ENCODE peak calls at places on chromosomes 3 and 15, in eight cellular contexts. One of them, this sample, is unnamed.

GRCh38 chr15:75916978-75917377 is 13.3 kb downstream of the FBXO22 start:
- DNase-seq in endothelial cell of umbilical vein: no peak
- DNase-seq in mammary epithelial cell: no peak
- DNase-seq in hepatocyte: no peak
- DNase-seq in neural progenitor cell: no peak
- DNase-seq in PC-3: no peak
- DNase-seq in HCT116: no peak
- DNase-seq in astrocyte: no peak
- DNase-seq in this sample: no peak

GRCh38 chr3:142649996-142650693 is 54.0 kb downstream of the PLS1 start:
- DNase-seq in endothelial cell of umbilical vein: no peak
- DNase-seq in mammary epithelial cell: no peak
- DNase-seq in hepatocyte: no peak
- DNase-seq in neural progenitor cell: no peak
- DNase-seq in PC-3: no peak
- DNase-seq in HCT116: no peak
- DNase-seq in astrocyte: peak
- DNase-seq in this sample: no peak

GRCh38 chr3:86995537-86995936 is 4.6 kb upstream of the VGLL3 start:
- DNase-seq in endothelial cell of umbilical vein: no peak
- DNase-seq in mammary epithelial cell: peak
- DNase-seq in hepatocyte: no peak
- DNase-seq in neural progenitor cell: no peak
- DNase-seq in PC-3: peak
- DNase-seq in HCT116: peak
- DNase-seq in astrocyte: peak
- DNase-seq in this sample: peak

GRCh38 chr15:73794501-73795133 is 41.5 kb upstream of the INSYN1 start:
- DNase-seq in endothelial cell of umbilical vein: no peak
- DNase-seq in mammary epithelial cell: peak
- DNase-seq in hepatocyte: no peak
- DNase-seq in neural progenitor cell: no peak
- DNase-seq in PC-3: peak
- DNase-seq in HCT116: peak
- DNase-seq in astrocyte: peak
- DNase-seq in this sample: peak

GRCh38 chr15:25418202-25418601 is 20.6 kb downstream of the UBE3A start:
- DNase-seq in endothelial cell of umbilical vein: no peak
- DNase-seq in mammary epithelial cell: no peak
- DNase-seq in hepatocyte: no peak
- DNase-seq in neural progenitor cell: no peak
- DNase-seq in PC-3: no peak
- DNase-seq in HCT116: no peak
- DNase-seq in astrocyte: no peak
- DNase-seq in this sample: no peak

GRCh38 chr15:34837246-34838016 is 42.1 kb upstream of the ACTC1 start:
- DNase-seq in endothelial cell of umbilical vein: peak
- DNase-seq in mammary epithelial cell: peak
- DNase-seq in hepatocyte: peak
- DNase-seq in neural progenitor cell: no peak
- DNase-seq in PC-3: peak
- DNase-seq in HCT116: no peak
- DNase-seq in astrocyte: peak
- DNase-seq in this sample: peak

GRCh38 chr15:59997070-59997701 is 6.9 kb upstream of the FOXB1 start:
- DNase-seq in endothelial cell of umbilical vein: no peak
- DNase-seq in mammary epithelial cell: peak
- DNase-seq in hepatocyte: no peak
- DNase-seq in neural progenitor cell: peak
- DNase-seq in PC-3: peak
- DNase-seq in HCT116: no peak
- DNase-seq in astrocyte: no peak
- DNase-seq in this sample: no peak

GRCh38 chr3:133857767-133858166 is 37.9 kb downstream of the RAB6B start:
- DNase-seq in endothelial cell of umbilical vein: no peak
- DNase-seq in mammary epithelial cell: no peak
- DNase-seq in hepatocyte: no peak
- DNase-seq in neural progenitor cell: no peak
- DNase-seq in PC-3: no peak
- DNase-seq in HCT116: no peak
- DNase-seq in astrocyte: no peak
- DNase-seq in this sample: no peak

GRCh38 chr15:41821831-41822230 is 6.1 kb upstream of the JMJD7 start:
- DNase-seq in endothelial cell of umbilical vein: no peak
- DNase-seq in mammary epithelial cell: no peak
- DNase-seq in hepatocyte: no peak
- DNase-seq in neural progenitor cell: no peak
- DNase-seq in PC-3: no peak
- DNase-seq in HCT116: no peak
- DNase-seq in astrocyte: no peak
- DNase-seq in this sample: no peak

GRCh38 chr15:31571676-31572075 is 245.0 kb downstream of the KLF13 start:
- DNase-seq in endothelial cell of umbilical vein: no peak
- DNase-seq in mammary epithelial cell: no peak
- DNase-seq in hepatocyte: no peak
- DNase-seq in neural progenitor cell: no peak
- DNase-seq in PC-3: peak
- DNase-seq in HCT116: no peak
- DNase-seq in astrocyte: no peak
- DNase-seq in this sample: peak

GRCh38 chr3:55481067-55481917 is 5.8 kb downstream of the WNT5A start:
- DNase-seq in endothelial cell of umbilical vein: no peak
- DNase-seq in mammary epithelial cell: no peak
- DNase-seq in hepatocyte: peak
- DNase-seq in neural progenitor cell: peak
- DNase-seq in PC-3: peak
- DNase-seq in HCT116: no peak
- DNase-seq in astrocyte: peak
- DNase-seq in this sample: peak

GRCh38 chr15:49815937-49816336 is 195.1 kb downstream of the DTWD1 start:
- DNase-seq in endothelial cell of umbilical vein: no peak
- DNase-seq in mammary epithelial cell: peak
- DNase-seq in hepatocyte: peak
- DNase-seq in neural progenitor cell: no peak
- DNase-seq in PC-3: no peak
- DNase-seq in HCT116: no peak
- DNase-seq in astrocyte: peak
- DNase-seq in this sample: peak

GRCh38 chr3:72383896-72384295 is 464.3 kb downstream of the SHQ1 start:
- DNase-seq in endothelial cell of umbilical vein: no peak
- DNase-seq in mammary epithelial cell: peak
- DNase-seq in hepatocyte: no peak
- DNase-seq in neural progenitor cell: no peak
- DNase-seq in PC-3: no peak
- DNase-seq in HCT116: no peak
- DNase-seq in astrocyte: no peak
- DNase-seq in this sample: no peak

GRCh38 chr15:31339558-31339895 is 12.9 kb downstream of the KLF13 start:
- DNase-seq in endothelial cell of umbilical vein: no peak
- DNase-seq in mammary epithelial cell: peak
- DNase-seq in hepatocyte: no peak
- DNase-seq in neural progenitor cell: no peak
- DNase-seq in PC-3: no peak
- DNase-seq in HCT116: no peak
- DNase-seq in astrocyte: no peak
- DNase-seq in this sample: no peak

GRCh38 chr3:169952045-169952444 is 14.6 kb upstream of the SEC62 start:
- DNase-seq in endothelial cell of umbilical vein: no peak
- DNase-seq in mammary epithelial cell: no peak
- DNase-seq in hepatocyte: no peak
- DNase-seq in neural progenitor cell: no peak
- DNase-seq in PC-3: no peak
- DNase-seq in HCT116: no peak
- DNase-seq in astrocyte: no peak
- DNase-seq in this sample: no peak

GRCh38 chr3:60086811-60087210 is 1037.0 kb upstream of the CFAP20DC start:
- DNase-seq in endothelial cell of umbilical vein: no peak
- DNase-seq in mammary epithelial cell: peak
- DNase-seq in hepatocyte: no peak
- DNase-seq in neural progenitor cell: no peak
- DNase-seq in PC-3: peak
- DNase-seq in HCT116: peak
- DNase-seq in astrocyte: peak
- DNase-seq in this sample: peak

GRCh38 chr3:13582366-13583250 is 33.7 kb downstream of the FBLN2 start:
- DNase-seq in endothelial cell of umbilical vein: no peak
- DNase-seq in mammary epithelial cell: no peak
- DNase-seq in hepatocyte: no peak
- DNase-seq in neural progenitor cell: no peak
- DNase-seq in PC-3: no peak
- DNase-seq in HCT116: no peak
- DNase-seq in astrocyte: no peak
- DNase-seq in this sample: no peak

GRCh38 chr3:13581485-13582365 is 32.8 kb downstream of the FBLN2 start:
- DNase-seq in endothelial cell of umbilical vein: no peak
- DNase-seq in mammary epithelial cell: no peak
- DNase-seq in hepatocyte: no peak
- DNase-seq in neural progenitor cell: no peak
- DNase-seq in PC-3: no peak
- DNase-seq in HCT116: no peak
- DNase-seq in astrocyte: peak
- DNase-seq in this sample: peak

GRCh38 chr3:13584901-13585300 is 36.0 kb downstream of the FBLN2 start:
- DNase-seq in endothelial cell of umbilical vein: no peak
- DNase-seq in mammary epithelial cell: no peak
- DNase-seq in hepatocyte: no peak
- DNase-seq in neural progenitor cell: no peak
- DNase-seq in PC-3: no peak
- DNase-seq in HCT116: no peak
- DNase-seq in astrocyte: no peak
- DNase-seq in this sample: no peak

GRCh38 chr3:13583251-13584180 is 34.6 kb downstream of the FBLN2 start:
- DNase-seq in endothelial cell of umbilical vein: no peak
- DNase-seq in mammary epithelial cell: no peak
- DNase-seq in hepatocyte: no peak
- DNase-seq in neural progenitor cell: no peak
- DNase-seq in PC-3: no peak
- DNase-seq in HCT116: no peak
- DNase-seq in astrocyte: no peak
- DNase-seq in this sample: no peak

DNA sequence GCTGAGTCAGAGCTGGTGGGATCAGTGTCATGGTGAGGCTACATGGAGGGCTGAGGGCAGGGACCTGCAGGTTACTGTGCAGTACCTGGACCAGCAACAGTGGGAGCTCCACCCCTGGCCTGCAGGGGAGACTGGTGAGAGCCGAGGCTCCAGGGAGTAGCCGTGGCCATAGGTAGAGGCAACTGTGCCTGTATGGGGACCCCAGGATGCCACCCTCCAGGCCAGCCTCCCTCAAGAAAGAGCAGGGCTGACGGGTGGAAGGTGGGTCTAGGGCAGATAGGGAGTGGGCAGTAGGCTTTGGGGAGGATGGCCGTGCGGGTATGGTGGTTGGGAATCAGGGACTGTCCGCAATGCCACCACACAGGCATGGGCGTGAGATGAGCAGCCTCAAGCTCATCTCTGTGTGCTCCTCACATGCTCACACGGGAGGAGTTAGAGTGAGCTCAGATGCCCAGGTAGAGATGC is 35.5 kb downstream of the FBLN2 start:
- DNase-seq in endothelial cell of umbilical vein: no peak
- DNase-seq in mammary epithelial cell: no peak
- DNase-seq in hepatocyte: no peak
- DNase-seq in neural progenitor cell: no peak
- DNase-seq in PC-3: no peak
- DNase-seq in HCT116: no peak
- DNase-seq in astrocyte: no peak
- DNase-seq in this sample: no peak
- H3K4me2 ChIP-seq in endothelial cell of umbilical vein: no peak
- H3K4me2 ChIP-seq in mammary epithelial cell: no peak
- H3K4me2 ChIP-seq in hepatocyte: no peak
- H3K4me2 ChIP-seq in neural progenitor cell: no peak
- H3K4me2 ChIP-seq in PC-3: no peak
- H3K4me2 ChIP-seq in HCT116: no peak
- H3K4me2 ChIP-seq in astrocyte: no peak
- H3K4me2 ChIP-seq in this sample: no peak

GRCh38 chr15:101429646-101430045 is 59.9 kb downstream of the PCSK6 start:
- DNase-seq in endothelial cell of umbilical vein: no peak
- DNase-seq in mammary epithelial cell: no peak
- DNase-seq in hepatocyte: no peak
- DNase-seq in neural progenitor cell: no peak
- DNase-seq in PC-3: no peak
- DNase-seq in HCT116: no peak
- DNase-seq in astrocyte: no peak
- DNase-seq in this sample: no peak
- TF ChIP-seq EZH2 in endothelial cell of umbilical vein: no peak
- TF ChIP-seq EZH2 in mammary epithelial cell: no peak
- TF ChIP-seq EZH2 in hepatocyte: no peak
- TF ChIP-seq EZH2 in neural progenitor cell: no peak
- TF ChIP-seq EZH2 in PC-3: no peak
- TF ChIP-seq EZH2 in HCT116: no peak
- TF ChIP-seq EZH2 in astrocyte: no peak
- TF ChIP-seq EZH2 in this sample: no peak

GRCh38 chr15:92306662-92307061 is 87.0 kb upstream of the ST8SIA2 start:
- DNase-seq in endothelial cell of umbilical vein: no peak
- DNase-seq in mammary epithelial cell: peak
- DNase-seq in hepatocyte: peak
- DNase-seq in neural progenitor cell: peak
- DNase-seq in PC-3: peak
- DNase-seq in HCT116: peak
- DNase-seq in astrocyte: no peak
- DNase-seq in this sample: no peak
- H3K4me3 ChIP-seq in endothelial cell of umbilical vein: no peak
- H3K4me3 ChIP-seq in mammary epithelial cell: no peak
- H3K4me3 ChIP-seq in hepatocyte: no peak
- H3K4me3 ChIP-seq in neural progenitor cell: no peak
- H3K4me3 ChIP-seq in PC-3: no peak
- H3K4me3 ChIP-seq in HCT116: no peak
- H3K4me3 ChIP-seq in astrocyte: no peak
- H3K4me3 ChIP-seq in this sample: no peak

GRCh38 chr15:53987480-53987879 is 9.2 kb downstream of the UNC13C start:
- DNase-seq in endothelial cell of umbilical vein: no peak
- DNase-seq in mammary epithelial cell: no peak
- DNase-seq in hepatocyte: no peak
- DNase-seq in neural progenitor cell: no peak
- DNase-seq in PC-3: no peak
- DNase-seq in HCT116: no peak
- DNase-seq in astrocyte: no peak
- DNase-seq in this sample: no peak

GRCh38 chr15:53982281-53982680 is 4.0 kb downstream of the UNC13C start:
- DNase-seq in endothelial cell of umbilical vein: no peak
- DNase-seq in mammary epithelial cell: no peak
- DNase-seq in hepatocyte: no peak
- DNase-seq in neural progenitor cell: no peak
- DNase-seq in PC-3: no peak
- DNase-seq in HCT116: no peak
- DNase-seq in astrocyte: no peak
- DNase-seq in this sample: no peak

GRCh38 chr15:53982876-53983275 is 4.6 kb downstream of the UNC13C start:
- DNase-seq in endothelial cell of umbilical vein: no peak
- DNase-seq in mammary epithelial cell: no peak
- DNase-seq in hepatocyte: no peak
- DNase-seq in neural progenitor cell: no peak
- DNase-seq in PC-3: no peak
- DNase-seq in HCT116: no peak
- DNase-seq in astrocyte: no peak
- DNase-seq in this sample: no peak

DNA sequence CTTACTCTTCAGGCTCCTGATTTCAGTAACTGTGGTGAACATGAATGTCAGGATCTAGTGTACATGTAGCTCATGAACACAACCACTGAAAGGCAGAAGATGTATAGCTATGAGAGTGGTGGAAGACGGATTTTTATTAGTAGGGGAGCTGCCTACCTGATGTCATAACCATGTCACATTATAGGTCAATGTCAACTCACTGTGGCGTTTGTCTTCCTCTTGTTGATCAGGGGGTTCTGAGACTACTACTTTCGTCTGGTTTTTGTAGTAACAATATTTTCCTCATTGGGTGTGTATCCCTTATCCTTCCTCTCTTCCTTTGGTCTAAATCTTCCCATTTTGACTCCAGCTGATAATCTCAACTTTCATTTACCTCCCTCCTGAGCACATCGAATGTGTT is 7.3 kb downstream of the UNC13C start:
- DNase-seq in endothelial cell of umbilical vein: no peak
- DNase-seq in mammary epithelial cell: no peak
- DNase-seq in hepatocyte: no peak
- DNase-seq in neural progenitor cell: no peak
- DNase-seq in PC-3: no peak
- DNase-seq in HCT116: no peak
- DNase-seq in astrocyte: no peak
- DNase-seq in this sample: no peak
- H3K4me2 ChIP-seq in endothelial cell of umbilical vein: no peak
- H3K4me2 ChIP-seq in mammary epithelial cell: no peak
- H3K4me2 ChIP-seq in hepatocyte: no peak
- H3K4me2 ChIP-seq in neural progenitor cell: no peak
- H3K4me2 ChIP-seq in PC-3: no peak
- H3K4me2 ChIP-seq in HCT116: no peak
- H3K4me2 ChIP-seq in astrocyte: no peak
- H3K4me2 ChIP-seq in this sample: no peak